ENCODE peak calls at places on chromosomes 13 and 19, in seven cellular contexts. K is activated CD4-positive, alpha-beta T cell treated with anti-CD3 and anti-CD28 coated beads for 24 hours; G is NB4; A is pancreas; I is tibial artery; X is mucosa of descending colon; D is HEK293T. L is an unnamed sample.
A peak's percentile ranks its signal among the peaks of the same experiment; 100 is the strongest.

GRCh38 chr13:44826586-44827350 is 162.5 kb downstream of the NUFIP1 start:
- DNase-seq in D (no peak), A (no peak), G (no peak), X (no peak), K (no peak), I (no peak), L (no peak)

GRCh38 chr19:51549533-51550324 is 18.3 kb upstream of the SIGLEC6 start:
- DNase-seq in K (no peak), D (no peak), G (no peak), A (no peak), X (no peak), I (no peak), L (no peak)

GRCh38 chr13:110915874-110916670 is 1.2 kb upstream of the ANKRD10 start:
- DNase-seq in G (peak; percentile 56), I (no peak), X (no peak), A (no peak), K (no peak), D (no peak), L (peak; percentile 96)

GRCh38 chr13:79349011-79349410 is 57.0 kb downstream of the RBM26 start:
- DNase-seq in A (no peak), D (no peak), K (no peak), X (no peak), G (peak; percentile 20), I (no peak), L (no peak)

GRCh38 chr19:32812571-32812970 is 57.0 kb downstream of the SLC7A9 start:
- DNase-seq in K (no peak), G (no peak), X (no peak), A (no peak), I (no peak), D (no peak), L (no peak)

GRCh38 chr19:11321206-11322126 is 18.0 kb downstream of the RAB3D start:
- DNase-seq in G (no peak), D (no peak), I (no peak), X (no peak), K (no peak), A (no peak), L (no peak)

GRCh38 chr19:45474191-45474940 is 6.6 kb downstream of the FOSB start:
- DNase-seq in K (no peak), X (no peak), G (no peak), I (no peak), D (no peak), A (no peak), L (no peak)

GRCh38 chr13:99422556-99423220 is 78.6 kb upstream of the TM9SF2 start:
- DNase-seq in X (no peak), K (no peak), I (no peak), D (no peak), A (no peak), G (no peak), L (no peak)

GRCh38 chr19:35124098-35125060 is 8.8 kb downstream of the FXYD3 start:
- DNase-seq in A (peak; percentile 94), G (peak; percentile 27), D (peak; percentile 96), I (peak; percentile 96), K (peak; percentile 83), X (peak; percentile 95), L (peak; percentile 97)

GRCh38 chr19:29841209-29841558 is 29.4 kb downstream of the CCNE1 start:
- DNase-seq in X (no peak), A (no peak), G (no peak), K (no peak), D (no peak), I (no peak), L (no peak)

GRCh38 chr13:89846890-89847585 is 1500.4 kb upstream of the MIR17HG start:
- DNase-seq in I (no peak), A (no peak), K (no peak), G (no peak), D (no peak), X (no peak), L (no peak)

GRCh38 chr19:49559443-49559842 is 20.9 kb downstream of the NOSIP start:
- DNase-seq in K (no peak), G (no peak), A (no peak), X (no peak), I (no peak), D (no peak), L (no peak)

GRCh38 chr19:48445256-48445605 is 552 bp upstream of the GRWD1 start:
- DNase-seq in I (peak; percentile 57), G (peak; percentile 98), D (peak; percentile 63), A (no peak), K (no peak), X (no peak), L (peak; percentile 92)

GRCh38 chr13:29958476-29958875 is 108.1 kb upstream of the UBL3 start:
- DNase-seq in I (no peak), K (no peak), D (no peak), X (no peak), G (no peak), A (no peak), L (no peak)

GRCh38 chr19:13795595-13796300 is 505 bp downstream of the ZSWIM4 start:
- DNase-seq in K (no peak), I (no peak), A (no peak), D (no peak), X (peak; percentile 35), G (no peak), L (no peak)

GRCh38 chr19:44741841-44742352 is 6.6 kb upstream of the BCL3 start:
- DNase-seq in D (no peak), G (peak; percentile 96), K (no peak), X (peak; percentile 98), A (peak; percentile 100), I (peak; percentile 99), L (peak; percentile 94)

GRCh38 chr13:42905542-42905941 is 86.5 kb downstream of the EPSTI1 start:
- DNase-seq in X (no peak), A (no peak), I (no peak), K (no peak), G (no peak), D (no peak), L (no peak)

GRCh38 chr13:50645092-50645491 is 198.4 kb downstream of the DLEU7 start:
- DNase-seq in X (no peak), A (no peak), G (no peak), K (no peak), D (no peak), I (no peak), L (no peak)

GRCh38 chr19:29806098-29806866 is 5.5 kb upstream of the CCNE1 start:
- DNase-seq in K (no peak), G (peak; percentile 26), I (no peak), X (no peak), D (peak; percentile 59), A (peak; percentile 22), L (peak; percentile 21)

GRCh38 chr19:49442354-49442753 is 1.0 kb upstream of the SLC17A7 start:
- DNase-seq in K (no peak), A (no peak), X (peak; percentile 46), I (peak; percentile 69), G (no peak), D (no peak), L (no peak)

GRCh38 chr19:17843428-17843827 is 4.4 kb downstream of the JAK3 start:
- DNase-seq in X (no peak), A (no peak), K (no peak), I (no peak), G (no peak), D (no peak), L (no peak)

GRCh38 chr19:36528921-36529518 is 949 bp upstream of the ZNF260 start:
- DNase-seq in G (peak; percentile 35), I (no peak), K (peak; percentile 1), X (peak; percentile 8), D (peak; percentile 13), A (no peak), L (no peak)

GRCh38 chr19:29886535-29886934 is 55.5 kb upstream of the URI1 start:
- DNase-seq in G (no peak), K (no peak), I (no peak), X (no peak), A (no peak), D (no peak), L (no peak)

GRCh38 chr19:39542198-39542597 is 2.2 kb upstream of the EID2 start:
- DNase-seq in X (no peak), A (no peak), I (no peak), D (no peak), K (no peak), G (no peak), L (no peak)

GRCh38 chr19:35345671-35346111 is 2.0 kb upstream of the FFAR1 start:
- DNase-seq in X (no peak), A (no peak), D (no peak), G (no peak), I (no peak), K (no peak), L (no peak)

GRCh38 chr19:54952591-54953344 is 5.4 kb upstream of the NLRP7 start:
- DNase-seq in I (peak; percentile 22), D (no peak), G (peak; percentile 84), K (no peak), X (no peak), A (no peak), L (no peak)

L was measured in COLO829.